ENCODE peak calls at places on chromosomes 12 and 14, in seven cellular contexts. I, B, R, K, J, T and F are unnamed samples.

GRCh38 chr14:72830786-72831583 is 62.9 kb downstream of the DPF3 start:
- DNase-seq in I (no peak), B (no peak), R (no peak), K (no peak), J (no peak), T (no peak), F (no peak)

GRCh38 chr12:6113691-6114475 is 10.6 kb downstream of the VWF start:
- DNase-seq in I (no peak), B (no peak), R (no peak), K (no peak), J (no peak), T (no peak), F (no peak)

GRCh38 chr14:103125098-103126070 is 2.1 kb downstream of the TNFAIP2 start:
- DNase-seq in I (no peak), B (no peak), R (no peak), K (no peak), J (no peak), T (no peak), F (no peak)

GRCh38 chr12:29024117-29024516 is 125.0 kb upstream of the FAR2 start:
- DNase-seq in I (no peak), B (no peak), R (no peak), K (no peak), J (no peak), T (no peak), F (no peak)

GRCh38 chr14:35107866-35108265 is 13.9 kb downstream of the PPP2R3C start:
- DNase-seq in I (no peak), B (no peak), R (no peak), K (no peak), J (no peak), T (no peak), F (no peak)

GRCh38 chr12:132672678-132673077 is 14.5 kb downstream of the POLE start:
- DNase-seq in I (no peak), B (peak; percentile 37), R (no peak), K (no peak), J (no peak), T (no peak), F (no peak)

GRCh38 chr12:89960011-89960507 is 251.4 kb upstream of the ATP2B1 start:
- DNase-seq in I (peak; percentile 16), B (no peak), R (peak; percentile 30), K (no peak), J (no peak), T (peak; percentile 60), F (no peak)

GRCh38 chr12:72075891-72076557 is 137.4 kb downstream of the TPH2 start:
- DNase-seq in I (no peak), B (no peak), R (no peak), K (no peak), J (no peak), T (no peak), F (no peak)

GRCh38 chr14:94944636-94945258 is 174.8 kb upstream of the GSC start:
- DNase-seq in I (no peak), B (no peak), R (no peak), K (no peak), J (no peak), T (no peak), F (no peak)

GRCh38 chr12:72285861-72286260 is 13.7 kb downstream of the TRHDE start:
- DNase-seq in I (no peak), B (no peak), R (no peak), K (no peak), J (no peak), T (no peak), F (no peak)

GRCh38 chr14:66508846-66509621 is 1.1 kb downstream of the GPHN start:
- DNase-seq in I (peak; percentile 38), B (no peak), R (peak; percentile 63), K (peak; percentile 33), J (no peak), T (peak; percentile 47), F (peak; percentile 6)

GRCh38 chr14:69719501-69719951 is 47.4 kb upstream of the SRSF5 start:
- DNase-seq in I (no peak), B (peak; percentile 63), R (no peak), K (no peak), J (peak; percentile 67), T (peak; percentile 95), F (no peak)

GRCh38 chr12:52307836-52308806 is 13.1 kb downstream of the KRT83 start:
- DNase-seq in I (no peak), B (no peak), R (peak; percentile 33), K (peak; percentile 39), J (no peak), T (peak; percentile 45), F (no peak)

GRCh38 chr14:94689218-94689984 is 77.2 kb downstream of the SERPINA3 start:
- DNase-seq in I (peak; percentile 4), B (peak; percentile 3), R (peak; percentile 53), K (peak; percentile 77), J (peak; percentile 17), T (peak; percentile 20), F (peak; percentile 74)

GRCh38 chr14:75409425-75410205 is 18.2 kb upstream of the JDP2 start:
- DNase-seq in I (no peak), B (no peak), R (no peak), K (no peak), J (no peak), T (no peak), F (no peak)

GRCh38 chr14:30559638-30560071 is 697 bp downstream of the G2E3 start:
- DNase-seq in I (no peak), B (no peak), R (no peak), K (no peak), J (no peak), T (peak; percentile 47), F (no peak)

GRCh38 chr12:117587646-117588287 is 226.3 kb upstream of the NOS1 start:
- DNase-seq in I (no peak), B (peak; percentile 24), R (peak; percentile 23), K (peak; percentile 50), J (no peak), T (peak; percentile 33), F (peak; percentile 44)

GRCh38 chr12:110913119-110914056 is 7.0 kb downstream of the MYL2 start:
- DNase-seq in I (no peak), B (no peak), R (no peak), K (no peak), J (no peak), T (no peak), F (no peak)

GRCh38 chr12:127726928-127727327 is 540.0 kb upstream of the TMEM132C start:
- DNase-seq in I (no peak), B (no peak), R (no peak), K (no peak), J (no peak), T (no peak), F (no peak)

GRCh38 chr14:57066887-57067513 is 201.7 kb downstream of the EXOC5 start:
- DNase-seq in I (no peak), B (peak; percentile 4), R (peak; percentile 41), K (peak; percentile 35), J (no peak), T (peak; percentile 10), F (no peak)

GRCh38 chr14:97301931-97302559 is 504.9 kb downstream of the VRK1 start:
- DNase-seq in I (no peak), B (no peak), R (no peak), K (no peak), J (no peak), T (no peak), F (no peak)